ENCODE peak calls at places on chromosomes 1 and 21, in seven cellular contexts. M is ovary, O is cardiac fibroblast, J is GM23338, L is upper lobe of right lung, N is HCT116, R is kidney epithelial cell. U is an unnamed sample.

GRCh38 chr1:220690140-220691038 is at the start of gene C1orf115:
- DNase-seq in J (peak), R (peak), M (peak), N (peak), L (peak), O (peak), U (peak)

GRCh38 chr1:22139066-22139594 is 3.8 kb downstream of the WNT4 start:
- DNase-seq in M (no peak), O (no peak), N (no peak), R (no peak), J (no peak), L (no peak), U (no peak)

GRCh38 chr1:163928649-163929048 is 606.9 kb downstream of the NUF2 start:
- DNase-seq in L (no peak), M (no peak), O (peak), J (peak), R (no peak), N (no peak), U (no peak)

GRCh38 chr1:40926441-40926840 is 53.1 kb upstream of the CTPS1 start:
- DNase-seq in J (no peak), M (no peak), N (no peak), R (no peak), L (no peak), O (no peak), U (no peak)

GRCh38 chr1:75725861-75726361 is 1.4 kb downstream of the ACADM start:
- DNase-seq in L (no peak), R (no peak), O (peak), J (peak), N (no peak), M (no peak), U (no peak)

GRCh38 chr1:160647329-160647720 is 481 bp upstream of the SLAMF1 start:
- DNase-seq in L (no peak), N (no peak), R (no peak), O (no peak), M (no peak), J (no peak), U (no peak)

GRCh38 chr21:33643658-33644311 is 1.5 kb downstream of the ITSN1 start:
- DNase-seq in J (peak), M (no peak), R (no peak), N (no peak), O (no peak), L (no peak), U (no peak)

GRCh38 chr1:186078245-186078644 is 296.8 kb downstream of the TPR start:
- DNase-seq in R (no peak), L (no peak), J (no peak), M (no peak), N (no peak), O (peak), U (peak)

GRCh38 chr1:25875154-25875855 is at the start of gene PAQR7:
- DNase-seq in O (peak), N (no peak), L (peak), J (peak), R (no peak), M (peak), U (peak)

GRCh38 chr1:11714831-11715574 is 20.9 kb upstream of the AGTRAP start:
- DNase-seq in N (no peak), O (no peak), J (no peak), R (no peak), M (no peak), L (no peak), U (no peak)

DNA sequence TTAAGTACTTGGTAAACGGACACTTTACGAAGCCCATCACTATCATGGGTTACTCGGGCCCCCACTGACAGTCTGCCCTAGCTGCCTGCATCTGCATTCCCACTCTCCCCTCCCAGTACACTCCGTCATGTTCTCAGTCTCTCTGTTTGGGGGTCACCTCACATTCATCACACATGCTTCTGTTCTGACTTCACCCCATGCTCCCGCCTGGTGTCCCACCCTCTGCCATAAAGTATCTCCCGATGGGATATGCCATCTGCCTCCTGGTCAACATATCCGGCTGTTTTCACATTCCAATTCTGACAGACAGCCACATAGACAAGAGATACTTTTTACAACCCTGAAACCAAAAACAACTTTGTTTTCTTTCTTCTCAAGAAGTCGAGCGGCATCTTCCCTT is 1.0 kb downstream of the OLFML2B start:
- DNase-seq in O (no peak), J (no peak), L (no peak), N (no peak), R (no peak), M (no peak), U (no peak)
- H3K4me3 ChIP-seq in O (no peak), J (peak), L (peak), N (no peak), R (no peak), M (no peak), U (no peak)

DNA sequence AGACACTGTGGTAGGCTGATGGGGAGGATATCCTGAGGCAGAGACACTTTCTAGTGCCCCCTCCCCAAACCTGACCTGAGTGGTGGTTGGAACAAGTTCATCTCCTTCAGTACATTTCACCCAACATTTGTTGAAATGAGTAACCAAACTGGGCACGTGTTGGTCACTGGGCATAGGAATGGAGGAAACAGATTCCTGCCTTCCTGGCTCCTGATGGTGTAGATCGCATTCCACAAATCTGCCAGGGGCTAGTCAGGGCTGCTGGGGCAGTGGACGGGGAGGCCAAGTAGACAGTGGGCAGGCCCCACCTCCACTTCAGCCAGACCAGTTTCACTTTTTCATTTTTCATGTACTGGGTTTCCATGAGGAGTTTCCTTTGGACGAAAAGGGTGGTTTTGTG is 16.5 kb upstream of the ALX3 start:
- DNase-seq in M (no peak), O (no peak), J (no peak), N (no peak), R (no peak), L (no peak), U (no peak)
- TF ChIP-seq CTCF in M (no peak), O (no peak), J (no peak), N (no peak), R (no peak), L (no peak), U (no peak)

DNA sequence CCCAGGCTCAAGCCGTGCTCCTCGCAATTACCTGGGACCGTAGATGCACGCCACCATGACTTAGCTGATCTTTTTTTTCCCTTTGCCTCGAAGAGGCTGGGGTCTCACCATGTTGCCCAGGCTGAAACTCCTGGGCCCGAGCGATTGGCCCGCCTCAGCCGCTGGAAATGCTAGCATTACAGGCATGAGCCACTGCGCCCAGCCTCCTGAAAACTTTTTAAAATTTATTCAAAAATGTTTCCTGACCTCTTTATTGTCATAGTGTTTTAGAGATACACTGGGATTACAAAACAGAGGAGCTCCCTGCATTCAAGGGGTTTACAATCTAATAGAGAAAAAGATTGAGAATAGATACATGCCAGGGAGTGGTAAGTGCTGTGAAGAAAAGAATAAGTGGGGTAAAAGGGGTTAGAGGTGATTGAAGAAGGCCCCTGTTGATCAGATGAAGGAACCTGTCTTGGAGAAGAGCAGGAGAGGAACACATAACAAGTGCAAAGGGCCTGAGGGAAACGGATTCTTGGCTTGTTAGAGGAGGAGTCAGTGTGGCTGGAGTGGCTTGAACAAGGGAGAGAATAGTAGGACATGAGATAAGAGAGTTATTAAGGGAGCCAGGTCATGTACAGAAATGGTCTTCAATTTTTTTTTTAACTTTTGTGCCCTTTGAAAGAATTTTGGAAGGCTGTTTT is 1.7 kb upstream of the TRIM33 start:
- DNase-seq in R (no peak), J (no peak), O (no peak), N (no peak), M (peak), L (no peak), U (no peak)
- H3K4me3 ChIP-seq in R (no peak), J (peak), O (no peak), N (peak), M (peak), L (peak), U (no peak)

DNA sequence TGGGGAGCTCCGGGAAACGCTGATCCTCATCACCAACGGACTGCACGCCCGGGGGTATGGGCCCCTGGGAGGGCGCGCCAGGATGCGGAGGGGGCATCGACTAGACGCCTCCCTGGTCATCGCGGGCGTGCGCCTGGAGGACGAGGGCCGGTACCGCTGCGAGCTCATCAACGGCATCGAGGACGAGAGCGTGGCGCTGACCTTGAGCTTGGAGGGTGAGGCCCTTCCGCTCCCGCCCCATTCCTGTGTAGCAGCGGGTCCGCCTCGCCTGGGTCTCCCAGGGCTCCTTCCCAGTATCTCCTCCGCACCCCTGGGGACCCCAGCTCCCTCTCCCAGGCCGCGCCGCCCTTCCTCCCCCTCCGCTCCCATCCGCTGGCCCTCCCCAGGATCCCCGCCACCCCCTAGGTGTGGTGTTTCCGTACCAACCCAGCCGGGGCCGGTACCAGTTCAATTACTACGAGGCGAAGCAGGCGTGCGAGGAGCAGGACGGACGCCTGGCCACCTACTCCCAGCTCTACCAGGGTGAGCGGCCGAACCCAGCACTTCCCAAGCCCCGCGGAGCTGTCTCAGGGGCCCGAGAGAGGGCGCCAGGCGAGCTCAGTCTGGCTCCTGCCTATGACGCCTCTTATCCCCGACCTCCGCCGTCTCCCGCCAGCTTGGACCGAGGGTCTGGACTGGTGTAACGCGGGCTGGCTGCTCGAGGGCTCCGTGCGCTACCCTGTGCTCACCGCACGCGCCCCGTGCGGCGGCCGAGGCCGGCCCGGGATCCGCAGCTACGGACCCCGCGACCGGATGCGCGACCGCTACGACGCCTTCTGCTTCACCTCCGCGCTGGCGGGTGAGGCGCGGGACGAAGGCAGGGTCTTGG is 5.0 kb downstream of the HAPLN2 start:
- DNase-seq in N (no peak), J (peak), R (no peak), M (no peak), O (peak), L (peak), U (no peak)
- TF ChIP-seq CTCF in N (no peak), J (peak), R (peak), M (no peak), O (peak), L (peak), U (peak)

GRCh38 chr1:4653796-4654715 is at the start of gene AJAP1:
- DNase-seq in J (no peak), L (peak), M (peak), N (no peak), R (no peak), O (no peak), U (no peak)

GRCh38 chr1:4655674-4656532 is 1.5 kb downstream of the AJAP1 start:
- DNase-seq in N (no peak), L (peak), J (no peak), O (peak), M (peak), R (no peak), U (peak)

GRCh38 chr1:4653328-4653660 is 1.1 kb upstream of the AJAP1 start:
- DNase-seq in O (no peak), R (no peak), M (no peak), N (no peak), J (no peak), L (peak), U (no peak)

GRCh38 chr1:4656533-4657140 is 2.2 kb downstream of the AJAP1 start:
- DNase-seq in J (no peak), N (no peak), R (no peak), L (peak), M (peak), O (no peak), U (no peak)

DNA sequence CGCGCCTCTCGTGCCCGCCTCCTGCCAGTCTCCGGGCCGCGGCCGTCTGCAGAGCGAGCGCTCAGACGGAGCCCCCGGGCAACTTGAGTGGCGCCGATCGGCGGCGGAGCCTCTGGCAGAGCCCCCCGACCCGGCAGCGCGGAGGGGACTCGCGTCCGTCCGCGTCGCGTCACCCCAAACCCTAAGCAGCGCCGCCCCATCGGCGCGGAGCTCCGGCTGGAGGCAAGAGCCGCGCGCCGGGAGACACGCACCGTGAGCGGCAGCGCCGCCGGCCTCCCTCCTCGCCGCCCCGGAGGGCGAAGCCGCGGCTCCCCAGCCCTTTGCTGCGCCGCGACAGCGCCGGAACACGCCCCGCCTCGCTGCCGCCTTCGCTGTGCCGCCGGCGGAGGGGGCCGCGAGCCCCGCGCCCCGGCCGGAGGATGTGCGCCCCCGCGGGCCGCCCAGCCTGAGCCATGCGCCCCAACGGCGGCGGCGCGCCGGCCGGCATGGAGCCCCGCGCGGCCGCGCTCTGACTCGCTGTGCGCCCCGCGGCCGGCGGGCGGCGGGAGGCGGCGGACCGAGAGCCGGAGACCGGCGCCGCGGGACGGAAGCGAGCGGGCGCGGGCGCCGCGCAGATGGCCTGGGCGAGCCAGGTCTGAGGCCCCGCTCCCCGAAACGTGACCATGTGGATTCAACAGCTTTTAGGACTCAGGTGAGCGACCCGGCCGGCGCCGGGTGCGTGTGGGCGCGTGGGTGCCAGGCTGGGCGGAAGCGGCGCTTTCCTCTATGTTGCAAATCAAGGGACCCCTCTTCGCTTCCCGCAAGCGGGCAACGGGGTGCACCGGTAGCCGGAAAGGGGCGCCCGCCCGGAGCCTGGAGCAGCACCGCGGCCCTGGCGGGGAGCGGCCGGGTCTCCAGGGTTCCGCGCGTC is 610 bp downstream of the AJAP1 start:
- DNase-seq in M (no peak), N (no peak), L (peak), O (no peak), R (no peak), J (no peak), U (no peak)
- H3K4me3 ChIP-seq in M (peak), N (no peak), L (peak), O (no peak), R (peak), J (no peak), U (peak)

GRCh38 chr1:28256197-28256827 is 3.0 kb upstream of the SESN2 start:
- DNase-seq in J (no peak), R (no peak), M (no peak), L (no peak), O (no peak), N (no peak), U (no peak)
- TF ChIP-seq CTCF in J (no peak), R (no peak), M (no peak), L (no peak), O (no peak), N (no peak), U (no peak)

DNA sequence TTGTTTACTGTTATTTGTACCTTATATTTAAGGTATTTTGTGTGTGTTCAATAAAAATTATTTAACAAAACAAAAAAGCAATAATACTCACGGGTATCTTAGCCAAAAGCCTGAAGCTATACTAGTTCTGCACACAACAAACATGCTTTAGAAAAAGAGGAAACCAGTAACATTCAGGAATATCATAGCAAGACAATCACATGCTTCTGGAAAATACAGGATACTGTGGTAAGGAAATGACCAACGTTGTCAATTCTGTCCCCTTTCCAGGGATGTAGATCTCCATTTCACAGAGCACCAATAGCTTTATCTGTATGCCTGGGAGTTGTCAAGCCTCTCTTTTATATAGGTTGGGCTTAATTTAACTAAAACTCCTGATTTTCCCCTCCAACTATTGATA is 288.4 kb downstream of the SMYD3 start:
- DNase-seq in J (no peak), M (no peak), N (no peak), R (no peak), L (no peak), O (no peak), U (no peak)
- H3K4me3 ChIP-seq in J (no peak), M (no peak), N (no peak), R (no peak), L (no peak), O (no peak), U (no peak)

GRCh38 chr1:55466921-55467320 is 251.8 kb upstream of the USP24 start:
- DNase-seq in O (no peak), R (no peak), N (no peak), L (no peak), J (no peak), M (no peak), U (no peak)
- TF ChIP-seq CTCF in O (no peak), R (no peak), N (no peak), L (no peak), J (no peak), M (no peak), U (no peak)

DNA sequence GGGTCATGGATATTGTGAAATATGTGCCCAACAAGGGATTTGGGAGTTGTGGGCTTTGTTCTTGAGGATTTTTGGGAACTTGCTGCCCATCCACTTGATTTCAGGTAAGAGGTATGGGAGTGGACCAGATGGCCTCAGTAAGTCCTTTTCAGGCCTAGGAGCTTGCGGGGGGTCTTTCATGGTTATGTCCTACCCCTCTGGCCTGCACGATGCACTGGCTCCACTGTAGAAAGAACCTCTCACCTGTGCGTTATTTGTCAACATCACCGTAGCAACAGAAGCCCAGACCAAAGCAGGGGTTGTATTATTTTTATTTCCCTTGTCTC is 8.6 kb downstream of the RIIAD1 start:
- DNase-seq in O (no peak), L (no peak), M (no peak), R (no peak), N (no peak), J (no peak), U (no peak)
- H3K4me3 ChIP-seq in O (no peak), L (no peak), M (no peak), R (no peak), N (no peak), J (no peak), U (no peak)